ENCODE peak calls at places on chromosomes 3 and 15, in four cellular contexts. G is HL-60, B is K562, N is GM12878. M is an unnamed sample.

GRCh38 chr15:49232407-49232806 is 62.4 kb downstream of the GALK2 start:
- DNase-seq in N (no peak), G (no peak), B (no peak), M (no peak)

GRCh38 chr3:14989943-14990753 is 42.8 kb downstream of the NR2C2 start:
- DNase-seq in G (no peak), B (no peak), N (no peak), M (no peak)

GRCh38 chr3:181887685-181888084 is 176.0 kb downstream of the SOX2 start:
- DNase-seq in N (no peak), B (no peak), G (no peak), M (no peak)

GRCh38 chr3:18902081-18902793 is 246.1 kb upstream of the KCNH8 start:
- DNase-seq in N (no peak), G (no peak), B (no peak), M (no peak)

GRCh38 chr3:111872948-111873347 is 13.9 kb downstream of the PHLDB2 start:
- DNase-seq in N (no peak), B (no peak), G (no peak), M (no peak)

GRCh38 chr3:127697531-127698240 is 24.9 kb downstream of the ABTB1 start:
- DNase-seq in B (peak; percentile 68), N (peak; percentile 48), G (peak; percentile 49), M (peak; percentile 58)

GRCh38 chr15:76954744-76955143 is 23.2 kb downstream of the RCN2 start:
- DNase-seq in G (no peak), N (no peak), B (no peak), M (no peak)

GRCh38 chr3:48747015-48747615 is 30.1 kb upstream of the IP6K2 start:
- DNase-seq in B (no peak), N (no peak), G (no peak), M (no peak)

GRCh38 chr3:33174095-33174494 is 44.5 kb downstream of the SUSD5 start:
- DNase-seq in N (no peak), G (no peak), B (no peak), M (no peak)

GRCh38 chr3:40847571-40847992 is 322.8 kb downstream of the ZNF621 start:
- DNase-seq in G (no peak), B (no peak), N (no peak), M (no peak)

GRCh38 chr3:16012086-16012485 is 162.4 kb upstream of the GALNT15 start:
- DNase-seq in B (no peak), N (no peak), G (no peak), M (no peak)

GRCh38 chr3:130733236-130733884 is 13.3 kb downstream of the PIK3R4 start:
- DNase-seq in N (no peak), B (no peak), G (no peak), M (no peak)

GRCh38 chr3:185402561-185402960 is 39.6 kb downstream of the MAP3K13 start:
- DNase-seq in G (no peak), N (no peak), B (no peak), M (no peak)

GRCh38 chr15:66729339-66729951 is 27.4 kb downstream of the SMAD6 start:
- DNase-seq in G (no peak), N (no peak), B (no peak), M (no peak)

GRCh38 chr3:126745760-126746394 is 41.8 kb downstream of the CHCHD6 start:
- DNase-seq in N (no peak), G (no peak), B (no peak), M (no peak)

GRCh38 chr3:73624363-73625123 is at the start of gene PDZRN3:
- DNase-seq in G (no peak), B (no peak), N (no peak), M (no peak)

GRCh38 chr3:9037113-9037715 is 73.9 kb upstream of the RAD18 start:
- DNase-seq in B (no peak), N (no peak), G (peak; percentile 40), M (no peak)

GRCh38 chr3:194070220-194070633 is 65.7 kb upstream of the HES1 start:
- DNase-seq in N (no peak), G (no peak), B (no peak), M (no peak)

GRCh38 chr3:194072097-194072428 is 63.9 kb upstream of the HES1 start:
- DNase-seq in B (no peak), G (no peak), N (no peak), M (no peak)

GRCh38 chr3:194067949-194068362 is 68.0 kb upstream of the HES1 start:
- DNase-seq in B (no peak), G (no peak), N (no peak), M (no peak)

GRCh38 chr3:194070634-194071409 is 65.1 kb upstream of the HES1 start:
- DNase-seq in N (peak; percentile 50), B (peak; percentile 93), G (peak; percentile 79), M (peak; percentile 94)

DNA sequence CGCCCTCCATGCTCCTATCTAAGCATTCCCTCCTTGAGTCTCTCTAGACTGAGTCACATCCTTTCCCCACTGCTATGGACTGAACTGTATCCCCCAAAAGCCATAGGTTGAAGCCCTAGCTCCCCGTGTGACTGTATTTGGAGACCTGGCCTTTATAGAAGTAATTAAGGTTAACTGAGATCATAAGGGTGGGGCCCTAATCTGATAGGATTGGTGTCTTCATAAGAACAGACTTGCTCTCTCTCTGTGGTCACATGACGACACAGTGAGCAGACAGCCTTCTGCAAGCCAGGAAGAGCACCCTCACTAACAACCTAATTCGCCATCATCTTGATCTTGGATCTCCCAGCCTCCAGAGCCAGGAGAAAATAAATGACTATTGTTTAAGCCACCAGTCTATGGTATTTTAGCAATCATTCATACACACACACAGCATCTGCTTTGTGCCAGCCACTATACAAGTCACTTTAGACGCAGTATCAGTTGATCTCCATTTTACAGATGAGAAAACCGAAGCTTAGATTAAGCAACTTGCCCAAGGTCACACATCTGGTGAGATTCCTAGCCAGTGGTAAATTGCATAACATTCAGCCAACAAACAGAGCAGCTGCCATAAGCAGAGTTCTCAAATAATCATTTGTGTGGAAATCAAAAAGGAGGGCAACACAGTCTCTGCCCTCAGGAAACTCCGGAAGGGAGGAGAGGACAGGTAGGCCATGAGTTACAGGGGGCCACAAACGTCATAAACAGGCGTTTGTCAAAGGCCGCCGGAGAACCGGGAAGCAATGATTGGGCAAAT is 66.3 kb upstream of the HES1 start:
- DNase-seq in B (no peak), N (no peak), G (peak; percentile 70), M (no peak)
- TF ChIP-seq SPI1 in B (no peak), N (no peak), G (no peak), M (no peak)

GRCh38 chr15:31265871-31266711 is 60.5 kb upstream of the KLF13 start:
- DNase-seq in G (peak; percentile 98), N (peak; percentile 86), B (no peak), M (peak; percentile 80)
- TF ChIP-seq POLR2AphosphoS5 in G (peak; percentile 99), N (no peak), B (no peak), M (peak; percentile 68)

GRCh38 chr15:82043726-82044372 is 2.0 kb downstream of the MEX3B start:
- DNase-seq in B (no peak), N (no peak), G (no peak), M (no peak)

GRCh38 chr15:82040395-82040794 is 5.4 kb downstream of the MEX3B start:
- DNase-seq in G (no peak), N (no peak), B (no peak), M (no peak)

GRCh38 chr15:82039871-82040270 is 5.9 kb downstream of the MEX3B start:
- DNase-seq in B (no peak), G (no peak), N (no peak), M (no peak)

GRCh38 chr15:82043130-82043673 is 2.6 kb downstream of the MEX3B start:
- DNase-seq in N (no peak), B (no peak), G (no peak), M (no peak)

DNA sequence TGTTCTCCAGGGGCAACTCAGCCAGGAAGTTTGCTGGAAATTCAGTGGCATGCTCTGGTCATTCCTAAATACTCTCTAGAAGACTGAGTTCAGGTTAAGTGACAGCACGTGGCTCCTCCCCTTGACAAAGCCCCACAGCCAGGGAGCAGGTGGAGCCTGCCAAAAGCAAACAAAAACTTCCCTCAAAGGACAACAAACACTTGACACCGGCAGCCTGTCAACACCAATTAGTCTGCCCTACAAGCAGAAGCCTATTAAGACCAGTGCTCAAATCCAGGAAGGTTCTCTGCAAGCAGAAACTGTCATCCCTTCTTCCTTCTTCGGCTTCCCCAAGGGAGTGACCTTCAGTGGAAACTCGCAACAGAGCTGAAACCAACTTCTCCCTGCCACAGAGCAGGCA is 5.0 kb downstream of the MEX3B start:
- DNase-seq in B (no peak), G (peak; percentile 8), N (no peak), M (no peak)
- TF ChIP-seq SPI1 in B (no peak), G (no peak), N (no peak), M (no peak)

GRCh38 chr3:31066999-31067398 is 172.5 kb upstream of the GADL1 start:
- DNase-seq in N (no peak), B (no peak), G (no peak), M (no peak)
- TF ChIP-seq POLR2AphosphoS5 in N (no peak), B (no peak), G (no peak), M (no peak)

GRCh38 chr15:89665449-89666146 is 10.3 kb upstream of the KIF7 start:
- DNase-seq in B (no peak), G (peak; percentile 33), N (no peak), M (no peak)
- TF ChIP-seq SPI1 in B (no peak), G (no peak), N (no peak), M (no peak)

DNA sequence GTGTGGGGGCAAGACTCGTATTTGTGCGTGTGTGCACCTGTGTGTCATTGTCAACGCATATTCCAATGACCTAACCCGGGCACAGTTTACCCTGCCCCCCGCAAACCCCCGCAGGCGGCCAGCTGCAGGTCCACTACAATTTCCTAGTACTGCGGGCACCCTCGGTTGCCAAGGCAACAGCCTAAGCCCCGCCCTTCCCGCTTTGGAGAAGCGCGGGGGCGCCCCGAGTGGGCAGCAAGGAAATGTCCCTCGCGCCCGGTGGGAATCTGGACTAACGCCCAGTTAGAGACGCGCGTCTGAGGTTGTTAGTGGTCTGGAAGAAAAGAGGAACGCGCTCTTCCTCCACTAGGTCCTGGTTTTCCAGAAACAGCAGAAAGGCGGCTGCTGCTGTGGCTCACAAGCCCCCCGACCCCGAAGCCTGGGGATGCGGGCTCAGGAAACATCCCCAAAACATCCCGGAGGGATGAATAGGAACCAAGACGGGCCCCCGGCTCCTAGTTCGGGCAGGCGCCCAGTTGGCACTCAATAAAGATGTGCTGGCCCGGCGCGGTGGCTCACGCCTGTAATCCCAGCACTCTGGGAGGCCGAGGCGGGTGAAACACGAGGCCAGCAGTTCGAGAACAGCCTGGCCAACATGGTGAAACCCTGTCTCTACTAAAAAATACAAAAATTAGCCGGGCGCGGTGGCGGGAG is 1.1 kb downstream of the ABHD14A start:
- DNase-seq in N (no peak), G (peak; percentile 46), B (peak; percentile 66), M (no peak)
- TF ChIP-seq POLR2AphosphoS5 in N (no peak), G (no peak), B (no peak), M (no peak)

GRCh38 chr15:80093854-80094418 is 34.5 kb downstream of the ZFAND6 start:
- DNase-seq in B (peak; percentile 9), G (no peak), N (no peak), M (no peak)
- TF ChIP-seq SPI1 in B (no peak), G (no peak), N (no peak), M (no peak)

GRCh38 chr15:50767332-50767861 is 1.9 kb upstream of the SPPL2A start:
- DNase-seq in N (no peak), G (no peak), B (no peak), M (no peak)
- TF ChIP-seq POLR2AphosphoS5 in N (no peak), G (no peak), B (no peak), M (no peak)

DNA sequence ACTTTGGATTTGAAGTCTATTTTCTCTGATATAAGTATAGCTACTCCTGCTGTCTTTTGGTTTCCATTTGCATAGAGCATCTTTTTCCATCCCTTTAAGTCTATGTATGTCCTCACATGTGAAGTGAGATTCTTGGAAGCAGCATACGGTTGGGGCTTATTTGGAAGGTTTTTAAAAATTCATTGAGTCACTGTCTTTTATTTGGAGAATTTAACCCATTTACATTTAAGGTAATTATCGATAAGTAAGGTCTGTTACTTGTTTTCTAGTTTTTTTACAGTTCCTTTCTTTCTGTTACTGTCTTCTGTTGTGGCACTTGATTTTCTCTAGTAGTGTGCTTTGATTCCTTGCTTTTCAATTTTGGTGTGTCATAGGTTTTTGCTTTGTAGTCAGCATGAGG is 14.0 kb downstream of the RUBCN start:
- DNase-seq in N (no peak), B (no peak), G (no peak), M (no peak)
- TF ChIP-seq SPI1 in N (no peak), B (no peak), G (no peak), M (no peak)

M was measured in GM12891.